ENCODE peak calls at places on chromosomes 16 and 17, in six cellular contexts. One of them, this sample, is unnamed.

GRCh38 chr17:43846963-43847369 is at the start of gene CD300LG:
- DNase-seq in fibroblast of lung: no peak
- DNase-seq in left lung: no peak
- DNase-seq in AG04450: no peak
- DNase-seq in heart right ventricle: peak
- DNase-seq in CD4-positive, alpha-beta T cell: no peak
- DNase-seq in this sample: no peak

GRCh38 chr16:4847774-4848587 is 700 bp downstream of the UBN1 start:
- DNase-seq in CD4-positive, alpha-beta T cell: peak
- DNase-seq in AG04450: no peak
- DNase-seq in fibroblast of lung: peak
- DNase-seq in left lung: peak
- DNase-seq in heart right ventricle: peak
- DNase-seq in this sample: no peak

GRCh38 chr16:65119905-65120341 is 1.9 kb downstream of the CDH11 start:
- DNase-seq in fibroblast of lung: peak
- DNase-seq in left lung: no peak
- DNase-seq in heart right ventricle: no peak
- DNase-seq in AG04450: no peak
- DNase-seq in CD4-positive, alpha-beta T cell: no peak
- DNase-seq in this sample: peak

GRCh38 chr16:75337430-75337829 is 86.0 kb upstream of the BCAR1 start:
- DNase-seq in left lung: no peak
- DNase-seq in fibroblast of lung: no peak
- DNase-seq in heart right ventricle: no peak
- DNase-seq in AG04450: no peak
- DNase-seq in CD4-positive, alpha-beta T cell: no peak
- DNase-seq in this sample: no peak

GRCh38 chr16:24729967-24730815 is 740 bp downstream of the TNRC6A start:
- DNase-seq in AG04450: no peak
- DNase-seq in left lung: no peak
- DNase-seq in heart right ventricle: peak
- DNase-seq in CD4-positive, alpha-beta T cell: peak
- DNase-seq in fibroblast of lung: no peak
- DNase-seq in this sample: no peak

GRCh38 chr16:19959736-19960135 is 75.1 kb upstream of the GPRC5B start:
- DNase-seq in CD4-positive, alpha-beta T cell: no peak
- DNase-seq in fibroblast of lung: no peak
- DNase-seq in left lung: no peak
- DNase-seq in heart right ventricle: no peak
- DNase-seq in AG04450: no peak
- DNase-seq in this sample: no peak

GRCh38 chr16:70790815-70791214 is 10.1 kb downstream of the VAC14 start:
- DNase-seq in heart right ventricle: no peak
- DNase-seq in AG04450: no peak
- DNase-seq in fibroblast of lung: no peak
- DNase-seq in CD4-positive, alpha-beta T cell: no peak
- DNase-seq in left lung: no peak
- DNase-seq in this sample: no peak

GRCh38 chr16:67917852-67918236 is 13.8 kb downstream of the CTRL start:
- DNase-seq in CD4-positive, alpha-beta T cell: no peak
- DNase-seq in left lung: no peak
- DNase-seq in AG04450: no peak
- DNase-seq in fibroblast of lung: peak
- DNase-seq in heart right ventricle: no peak
- DNase-seq in this sample: no peak

GRCh38 chr16:83159049-83159448 is 532.3 kb downstream of the CDH13 start:
- DNase-seq in heart right ventricle: no peak
- DNase-seq in left lung: no peak
- DNase-seq in fibroblast of lung: no peak
- DNase-seq in CD4-positive, alpha-beta T cell: no peak
- DNase-seq in AG04450: no peak
- DNase-seq in this sample: no peak

GRCh38 chr17:59893617-59894100 is 738 bp downstream of the RPS6KB1 start:
- DNase-seq in left lung: no peak
- DNase-seq in fibroblast of lung: peak
- DNase-seq in heart right ventricle: no peak
- DNase-seq in CD4-positive, alpha-beta T cell: no peak
- DNase-seq in AG04450: no peak
- DNase-seq in this sample: no peak

GRCh38 chr17:56099649-56100048 is 53.6 kb upstream of the ANKFN1 start:
- DNase-seq in left lung: no peak
- DNase-seq in AG04450: no peak
- DNase-seq in fibroblast of lung: peak
- DNase-seq in CD4-positive, alpha-beta T cell: no peak
- DNase-seq in heart right ventricle: no peak
- DNase-seq in this sample: no peak

GRCh38 chr17:62720126-62720850 is 87.8 kb downstream of the MARCHF10 start:
- DNase-seq in left lung: no peak
- DNase-seq in CD4-positive, alpha-beta T cell: no peak
- DNase-seq in AG04450: no peak
- DNase-seq in fibroblast of lung: peak
- DNase-seq in heart right ventricle: no peak
- DNase-seq in this sample: no peak

GRCh38 chr16:74667215-74667765 is 613 bp upstream of the RFWD3 start:
- DNase-seq in heart right ventricle: peak
- DNase-seq in AG04450: no peak
- DNase-seq in fibroblast of lung: peak
- DNase-seq in left lung: peak
- DNase-seq in CD4-positive, alpha-beta T cell: peak
- DNase-seq in this sample: peak

GRCh38 chr17:4815043-4815675 is 8.2 kb downstream of the PLD2 start:
- DNase-seq in left lung: no peak
- DNase-seq in AG04450: no peak
- DNase-seq in heart right ventricle: no peak
- DNase-seq in CD4-positive, alpha-beta T cell: no peak
- DNase-seq in fibroblast of lung: no peak
- DNase-seq in this sample: no peak

GRCh38 chr17:81409190-81409935 is 14.1 kb downstream of the BAHCC1 start:
- DNase-seq in AG04450: no peak
- DNase-seq in fibroblast of lung: no peak
- DNase-seq in heart right ventricle: no peak
- DNase-seq in left lung: no peak
- DNase-seq in CD4-positive, alpha-beta T cell: no peak
- DNase-seq in this sample: no peak

GRCh38 chr17:27247071-27247957 is 46.6 kb upstream of the WSB1 start:
- DNase-seq in fibroblast of lung: peak
- DNase-seq in CD4-positive, alpha-beta T cell: no peak
- DNase-seq in AG04450: peak
- DNase-seq in left lung: no peak
- DNase-seq in heart right ventricle: peak
- DNase-seq in this sample: no peak

GRCh38 chr16:87371261-87371866 is 12.2 kb downstream of the FBXO31 start:
- DNase-seq in fibroblast of lung: no peak
- DNase-seq in heart right ventricle: no peak
- DNase-seq in left lung: peak
- DNase-seq in CD4-positive, alpha-beta T cell: no peak
- DNase-seq in AG04450: no peak
- DNase-seq in this sample: no peak

GRCh38 chr17:55212880-55213279 is 51.9 kb upstream of the HLF start:
- DNase-seq in left lung: no peak
- DNase-seq in AG04450: no peak
- DNase-seq in CD4-positive, alpha-beta T cell: no peak
- DNase-seq in fibroblast of lung: no peak
- DNase-seq in heart right ventricle: no peak
- DNase-seq in this sample: no peak

GRCh38 chr16:592518-593306 is 2.8 kb downstream of the RAB40C start:
- DNase-seq in heart right ventricle: no peak
- DNase-seq in left lung: peak
- DNase-seq in fibroblast of lung: no peak
- DNase-seq in CD4-positive, alpha-beta T cell: no peak
- DNase-seq in AG04450: no peak
- DNase-seq in this sample: peak

GRCh38 chr17:57940653-57941329 is 14.4 kb downstream of the CUEDC1 start:
- DNase-seq in heart right ventricle: no peak
- DNase-seq in CD4-positive, alpha-beta T cell: no peak
- DNase-seq in fibroblast of lung: no peak
- DNase-seq in AG04450: no peak
- DNase-seq in left lung: no peak
- DNase-seq in this sample: peak

GRCh38 chr16:31084584-31085298 is 4.0 kb downstream of the PRSS53 start:
- DNase-seq in AG04450: no peak
- DNase-seq in fibroblast of lung: no peak
- DNase-seq in CD4-positive, alpha-beta T cell: no peak
- DNase-seq in left lung: no peak
- DNase-seq in heart right ventricle: no peak
- DNase-seq in this sample: no peak

GRCh38 chr16:5851583-5851982 is 754.0 kb upstream of the EEF2KMT start:
- DNase-seq in CD4-positive, alpha-beta T cell: no peak
- DNase-seq in left lung: no peak
- DNase-seq in heart right ventricle: no peak
- DNase-seq in fibroblast of lung: peak
- DNase-seq in AG04450: no peak
- DNase-seq in this sample: no peak

GRCh38 chr16:56600398-56600999 is 7.9 kb upstream of the MT2A start:
- DNase-seq in left lung: no peak
- DNase-seq in CD4-positive, alpha-beta T cell: no peak
- DNase-seq in heart right ventricle: no peak
- DNase-seq in fibroblast of lung: peak
- DNase-seq in AG04450: no peak
- DNase-seq in this sample: peak

GRCh38 chr16:9318764-9319163 is 227.3 kb downstream of the HAPSTR1 start:
- DNase-seq in AG04450: no peak
- DNase-seq in fibroblast of lung: no peak
- DNase-seq in left lung: no peak
- DNase-seq in heart right ventricle: no peak
- DNase-seq in CD4-positive, alpha-beta T cell: no peak
- DNase-seq in this sample: no peak

GRCh38 chr17:75371981-75372380 is 33.5 kb downstream of the GRB2 start:
- DNase-seq in fibroblast of lung: no peak
- DNase-seq in left lung: no peak
- DNase-seq in AG04450: no peak
- DNase-seq in heart right ventricle: no peak
- DNase-seq in CD4-positive, alpha-beta T cell: no peak
- DNase-seq in this sample: no peak

GRCh38 chr17:75373290-75373689 is 32.2 kb downstream of the GRB2 start:
- DNase-seq in left lung: no peak
- DNase-seq in CD4-positive, alpha-beta T cell: no peak
- DNase-seq in AG04450: no peak
- DNase-seq in fibroblast of lung: no peak
- DNase-seq in heart right ventricle: no peak
- DNase-seq in this sample: no peak

GRCh38 chr17:75367312-75367711 is 38.2 kb downstream of the GRB2 start:
- DNase-seq in left lung: no peak
- DNase-seq in heart right ventricle: no peak
- DNase-seq in AG04450: no peak
- DNase-seq in CD4-positive, alpha-beta T cell: no peak
- DNase-seq in fibroblast of lung: peak
- DNase-seq in this sample: no peak

GRCh38 chr17:75370288-75370687 is 35.2 kb downstream of the GRB2 start:
- DNase-seq in heart right ventricle: peak
- DNase-seq in CD4-positive, alpha-beta T cell: no peak
- DNase-seq in AG04450: no peak
- DNase-seq in left lung: no peak
- DNase-seq in fibroblast of lung: no peak
- DNase-seq in this sample: peak

GRCh38 chr17:75371339-75371738 is 34.1 kb downstream of the GRB2 start:
- DNase-seq in fibroblast of lung: no peak
- DNase-seq in AG04450: no peak
- DNase-seq in CD4-positive, alpha-beta T cell: no peak
- DNase-seq in left lung: no peak
- DNase-seq in heart right ventricle: no peak
- DNase-seq in this sample: no peak
- H3K27ac ChIP-seq in fibroblast of lung: no peak
- H3K27ac ChIP-seq in AG04450: no peak
- H3K27ac ChIP-seq in CD4-positive, alpha-beta T cell: no peak
- H3K27ac ChIP-seq in left lung: peak
- H3K27ac ChIP-seq in heart right ventricle: no peak
- H3K27ac ChIP-seq in this sample: peak

DNA sequence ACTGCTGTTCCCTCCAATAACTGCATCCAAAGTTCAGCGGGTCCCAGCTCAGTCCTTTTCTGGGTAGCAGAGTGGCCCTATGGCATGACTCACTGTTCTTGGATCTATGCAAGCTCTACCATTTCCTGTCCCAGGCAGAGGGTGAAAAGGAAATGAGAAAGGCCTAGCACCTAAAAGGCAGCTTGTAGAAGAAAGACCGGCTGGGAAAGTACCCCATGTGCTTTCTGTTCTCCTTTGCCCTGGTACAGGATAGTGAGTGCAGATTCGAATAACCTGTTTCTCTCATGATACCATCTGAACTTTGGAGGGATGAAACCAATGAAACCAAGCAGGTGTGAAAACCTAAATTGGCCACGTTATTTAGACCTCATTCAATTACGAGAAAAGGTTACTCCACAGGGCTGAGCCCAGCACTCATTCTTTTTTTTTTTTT is 12.7 kb upstream of the HASPIN start:
- DNase-seq in heart right ventricle: no peak
- DNase-seq in CD4-positive, alpha-beta T cell: peak
- DNase-seq in fibroblast of lung: peak
- DNase-seq in AG04450: no peak
- DNase-seq in left lung: no peak
- DNase-seq in this sample: no peak
- H3K27ac ChIP-seq in heart right ventricle: no peak
- H3K27ac ChIP-seq in CD4-positive, alpha-beta T cell: no peak
- H3K27ac ChIP-seq in fibroblast of lung: no peak
- H3K27ac ChIP-seq in AG04450: no peak
- H3K27ac ChIP-seq in left lung: no peak
- H3K27ac ChIP-seq in this sample: no peak

DNA sequence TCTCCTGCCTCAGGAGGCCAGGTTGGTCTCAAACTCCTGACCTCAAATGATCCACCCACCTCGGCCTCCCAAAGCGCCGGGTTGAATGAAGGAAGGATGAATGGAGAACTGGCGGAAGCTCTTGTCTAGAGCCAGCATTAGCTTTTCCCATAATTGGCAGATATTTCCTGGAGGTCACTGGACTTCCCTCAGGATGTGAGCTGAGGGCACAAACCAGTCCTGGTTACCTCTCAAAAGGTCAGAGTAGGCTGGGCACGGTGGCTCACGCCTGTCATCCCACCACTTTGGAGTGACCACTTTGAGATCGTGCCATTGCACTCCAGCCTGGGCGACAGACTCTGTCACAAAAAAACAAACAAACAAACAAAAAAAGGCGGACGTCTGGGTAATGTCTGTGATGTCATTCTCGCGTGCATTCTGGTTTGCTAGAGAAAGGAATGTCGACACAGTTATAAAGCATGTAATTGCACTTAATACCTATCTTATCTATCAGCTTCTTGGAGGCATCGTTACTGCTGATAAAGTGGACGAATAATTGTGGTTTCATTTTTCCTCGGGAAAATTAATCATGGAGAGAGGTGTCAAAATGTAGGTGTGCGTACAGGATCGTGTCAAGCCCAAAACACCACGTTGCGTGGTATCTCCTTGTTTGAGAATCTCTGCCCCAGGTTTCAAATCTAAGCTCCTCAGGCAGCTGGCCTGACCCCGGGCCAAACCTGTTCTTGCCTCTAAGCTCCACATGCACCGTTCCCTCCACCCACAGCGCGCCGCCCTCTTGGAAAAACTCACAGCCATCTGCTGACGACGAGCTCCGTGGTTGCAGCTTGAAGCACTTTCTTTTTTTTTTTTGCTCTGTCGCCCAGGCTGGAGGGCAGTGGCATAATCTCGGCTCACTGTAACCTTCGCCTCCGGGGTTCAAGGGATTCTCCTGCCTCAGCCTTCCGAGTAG is 6.4 kb upstream of the CRK start:
- DNase-seq in heart right ventricle: no peak
- DNase-seq in left lung: no peak
- DNase-seq in fibroblast of lung: peak
- DNase-seq in CD4-positive, alpha-beta T cell: no peak
- DNase-seq in AG04450: no peak
- DNase-seq in this sample: no peak
- H3K27ac ChIP-seq in heart right ventricle: peak
- H3K27ac ChIP-seq in left lung: peak
- H3K27ac ChIP-seq in fibroblast of lung: no peak
- H3K27ac ChIP-seq in CD4-positive, alpha-beta T cell: no peak
- H3K27ac ChIP-seq in AG04450: no peak
- H3K27ac ChIP-seq in this sample: no peak

GRCh38 chr17:66782866-66783265 is 52.1 kb upstream of the CACNG5 start:
- DNase-seq in heart right ventricle: no peak
- DNase-seq in CD4-positive, alpha-beta T cell: no peak
- DNase-seq in AG04450: no peak
- DNase-seq in left lung: no peak
- DNase-seq in fibroblast of lung: no peak
- DNase-seq in this sample: no peak
- H3K27ac ChIP-seq in heart right ventricle: no peak
- H3K27ac ChIP-seq in CD4-positive, alpha-beta T cell: no peak
- H3K27ac ChIP-seq in AG04450: no peak
- H3K27ac ChIP-seq in left lung: no peak
- H3K27ac ChIP-seq in fibroblast of lung: no peak
- H3K27ac ChIP-seq in this sample: no peak

This sample was measured in dorsolateral prefrontal cortex.